ENCODE peak calls at places on chromosomes 7 and 10, in nine cellular contexts. M is left ventricle myocardium inferior; H is stimulated activated CD8-positive, alpha-beta memory T cell treated with anti-CD3 and anti-CD28 coated beads, Interleukin-4, amount 100 ng/mL, for 48 hours; G is AG10803; D is amygdala; Z is mammary epithelial cell; Q is stimulated activated CD4-positive, alpha-beta T cell treated with anti-CD3 and anti-CD28 coated beads, Interleukin-4, amount 100 ng/mL, for 1 hour; O is astrocyte of the spinal cord; V is HFF-Myc. K is an unnamed sample.

GRCh38 chr10:75263806-75264205 is 28.0 kb upstream of the COMTD1 start:
- DNase-seq in Q (no peak), H (no peak), O (no peak), D (no peak), M (peak; percentile 22), G (no peak), V (no peak), Z (no peak), K (no peak)

GRCh38 chr10:76031769-76032441 is 600.5 kb downstream of the LRMDA start:
- DNase-seq in D (no peak), O (no peak), Z (no peak), Q (no peak), G (no peak), H (no peak), M (no peak), V (no peak), K (no peak)

GRCh38 chr10:14009315-14010082 is 321.2 kb downstream of the FRMD4A start:
- DNase-seq in Z (peak; percentile 84), G (peak; percentile 88), M (no peak), Q (peak; percentile 77), D (no peak), H (peak; percentile 72), O (peak; percentile 91), V (peak; percentile 91), K (no peak)

GRCh38 chr7:64868469-64868868 is 34.6 kb upstream of the ZNF273 start:
- DNase-seq in H (no peak), Q (no peak), Z (no peak), D (no peak), G (no peak), O (no peak), M (no peak), V (no peak), K (no peak)

GRCh38 chr7:113159746-113160339 is 41.5 kb upstream of the SMIM30 start:
- DNase-seq in H (no peak), V (peak; percentile 3), D (no peak), Z (peak; percentile 21), O (peak; percentile 36), M (no peak), Q (no peak), G (peak; percentile 36), K (peak; percentile 37)

GRCh38 chr10:77393821-77394501 is 243.6 kb downstream of the KCNMA1 start:
- DNase-seq in V (no peak), H (no peak), O (no peak), D (no peak), Q (no peak), G (no peak), Z (peak; percentile 74), M (no peak), K (no peak)

GRCh38 chr7:68511281-68511680 is 1087.0 kb upstream of the AUTS2 start:
- DNase-seq in H (no peak), M (no peak), Z (no peak), V (no peak), O (peak; percentile 1), Q (no peak), G (peak; percentile 17), D (no peak), K (no peak)

GRCh38 chr7:158072889-158073730 is 514.5 kb downstream of the PTPRN2 start:
- DNase-seq in H (no peak), M (no peak), G (no peak), O (no peak), Q (no peak), Z (no peak), V (no peak), D (no peak), K (no peak)

GRCh38 chr10:126839094-126839761 is 66.0 kb upstream of the DOCK1 start:
- DNase-seq in Q (no peak), D (peak; percentile 85), M (no peak), O (no peak), H (no peak), G (no peak), Z (no peak), V (no peak), K (no peak)

GRCh38 chr7:34128762-34129161 is 223.4 kb downstream of the BMPER start:
- DNase-seq in D (no peak), V (peak; percentile 30), Q (no peak), G (peak; percentile 78), Z (no peak), M (no peak), H (no peak), O (peak; percentile 64), K (peak; percentile 33)

GRCh38 chr10:108050626-108051025 is 886.1 kb upstream of the SORCS1 start:
- DNase-seq in Z (no peak), V (no peak), O (no peak), D (no peak), H (no peak), G (no peak), Q (no peak), M (no peak), K (no peak)

GRCh38 chr10:114550756-114551290 is 107.3 kb downstream of the ABLIM1 start:
- DNase-seq in M (no peak), G (peak; percentile 41), H (no peak), V (no peak), Q (no peak), D (no peak), Z (no peak), O (peak; percentile 55), K (peak; percentile 44)

GRCh38 chr7:50304158-50304910 is at the start of gene IKZF1:
- DNase-seq in M (peak; percentile 67), H (peak; percentile 81), G (no peak), Q (peak; percentile 77), D (no peak), O (no peak), Z (peak; percentile 5), V (no peak), K (no peak)

GRCh38 chr10:106360870-106361269 is 803.6 kb downstream of the SORCS1 start:
- DNase-seq in Q (no peak), Z (peak; percentile 98), H (no peak), V (peak; percentile 2), D (no peak), O (peak; percentile 66), G (peak; percentile 93), M (no peak), K (no peak)

GRCh38 chr10:13816195-13816926 is 229.6 kb downstream of the PRPF18 start:
- DNase-seq in Q (no peak), Z (peak; percentile 13), M (peak; percentile 78), O (peak; percentile 84), H (no peak), V (peak; percentile 47), G (peak; percentile 66), D (peak; percentile 58), K (peak; percentile 67)

GRCh38 chr10:86536294-86536861 is 14.8 kb upstream of the WAPL start:
- DNase-seq in V (no peak), H (peak; percentile 59), G (no peak), O (no peak), M (no peak), D (no peak), Z (no peak), Q (peak; percentile 46), K (no peak)